ENCODE peak calls at places on chromosomes 5 and 9, in nine cellular contexts. One of them, this sample, is unnamed.

GRCh38 chr5:133663380-133664054 is 51.2 kb upstream of the FSTL4 start:
- DNase-seq in body of pancreas: no peak
- DNase-seq in HFF-Myc: no peak
- DNase-seq in sigmoid colon: no peak
- DNase-seq in cardiac muscle cell: no peak
- DNase-seq in GM23338: no peak
- DNase-seq in astrocyte of the spinal cord: no peak
- DNase-seq in psoas muscle: no peak
- DNase-seq in stomach: no peak
- DNase-seq in this sample: no peak

GRCh38 chr5:64693636-64694035 is 3.3 kb downstream of the SHISAL2B start:
- DNase-seq in stomach: no peak
- DNase-seq in HFF-Myc: no peak
- DNase-seq in sigmoid colon: no peak
- DNase-seq in astrocyte of the spinal cord: no peak
- DNase-seq in psoas muscle: no peak
- DNase-seq in body of pancreas: no peak
- DNase-seq in cardiac muscle cell: no peak
- DNase-seq in GM23338: no peak
- DNase-seq in this sample: no peak

GRCh38 chr9:37761511-37761910 is 7.9 kb downstream of the TRMT10B start:
- DNase-seq in stomach: no peak
- DNase-seq in GM23338: no peak
- DNase-seq in body of pancreas: no peak
- DNase-seq in sigmoid colon: no peak
- DNase-seq in psoas muscle: no peak
- DNase-seq in astrocyte of the spinal cord: peak
- DNase-seq in HFF-Myc: no peak
- DNase-seq in cardiac muscle cell: no peak
- DNase-seq in this sample: peak

GRCh38 chr9:100111235-100111634 is 12.2 kb downstream of the INVS start:
- DNase-seq in sigmoid colon: peak
- DNase-seq in GM23338: no peak
- DNase-seq in body of pancreas: peak
- DNase-seq in stomach: peak
- DNase-seq in HFF-Myc: peak
- DNase-seq in astrocyte of the spinal cord: peak
- DNase-seq in cardiac muscle cell: peak
- DNase-seq in psoas muscle: peak
- DNase-seq in this sample: peak

GRCh38 chr5:83636141-83636540 is 84.5 kb downstream of the HAPLN1 start:
- DNase-seq in GM23338: no peak
- DNase-seq in HFF-Myc: no peak
- DNase-seq in sigmoid colon: no peak
- DNase-seq in astrocyte of the spinal cord: peak
- DNase-seq in cardiac muscle cell: no peak
- DNase-seq in stomach: no peak
- DNase-seq in psoas muscle: no peak
- DNase-seq in body of pancreas: no peak
- DNase-seq in this sample: peak

GRCh38 chr9:115952667-115953316 is 200.8 kb upstream of the PAPPA start:
- DNase-seq in psoas muscle: no peak
- DNase-seq in astrocyte of the spinal cord: peak
- DNase-seq in HFF-Myc: peak
- DNase-seq in cardiac muscle cell: no peak
- DNase-seq in sigmoid colon: no peak
- DNase-seq in GM23338: no peak
- DNase-seq in stomach: no peak
- DNase-seq in body of pancreas: no peak
- DNase-seq in this sample: peak

GRCh38 chr9:31807574-31808256 is 576.7 kb upstream of the ACO1 start:
- DNase-seq in psoas muscle: no peak
- DNase-seq in body of pancreas: no peak
- DNase-seq in cardiac muscle cell: no peak
- DNase-seq in GM23338: peak
- DNase-seq in stomach: no peak
- DNase-seq in sigmoid colon: no peak
- DNase-seq in astrocyte of the spinal cord: no peak
- DNase-seq in HFF-Myc: no peak
- DNase-seq in this sample: no peak

GRCh38 chr5:113089653-113090335 is 113.2 kb downstream of the DCP2 start:
- DNase-seq in stomach: no peak
- DNase-seq in body of pancreas: no peak
- DNase-seq in sigmoid colon: no peak
- DNase-seq in psoas muscle: no peak
- DNase-seq in astrocyte of the spinal cord: peak
- DNase-seq in HFF-Myc: no peak
- DNase-seq in GM23338: no peak
- DNase-seq in cardiac muscle cell: no peak
- DNase-seq in this sample: peak

GRCh38 chr5:10030219-10030831 is 219.4 kb downstream of the ATPSCKMT start:
- DNase-seq in cardiac muscle cell: peak
- DNase-seq in sigmoid colon: no peak
- DNase-seq in astrocyte of the spinal cord: peak
- DNase-seq in GM23338: peak
- DNase-seq in stomach: no peak
- DNase-seq in body of pancreas: no peak
- DNase-seq in HFF-Myc: no peak
- DNase-seq in psoas muscle: no peak
- DNase-seq in this sample: peak

GRCh38 chr5:135236951-135237791 is 161.9 kb downstream of the MACROH2A1 start:
- DNase-seq in HFF-Myc: no peak
- DNase-seq in stomach: peak
- DNase-seq in sigmoid colon: peak
- DNase-seq in psoas muscle: no peak
- DNase-seq in astrocyte of the spinal cord: no peak
- DNase-seq in cardiac muscle cell: no peak
- DNase-seq in GM23338: no peak
- DNase-seq in body of pancreas: no peak
- DNase-seq in this sample: no peak

GRCh38 chr5:10702040-10702629 is 58.9 kb downstream of the DAP start:
- DNase-seq in GM23338: no peak
- DNase-seq in body of pancreas: peak
- DNase-seq in cardiac muscle cell: no peak
- DNase-seq in HFF-Myc: no peak
- DNase-seq in psoas muscle: no peak
- DNase-seq in sigmoid colon: no peak
- DNase-seq in astrocyte of the spinal cord: peak
- DNase-seq in stomach: peak
- DNase-seq in this sample: peak

GRCh38 chr5:180519098-180519497 is 24.9 kb downstream of the CNOT6 start:
- DNase-seq in astrocyte of the spinal cord: peak
- DNase-seq in psoas muscle: no peak
- DNase-seq in body of pancreas: no peak
- DNase-seq in HFF-Myc: no peak
- DNase-seq in cardiac muscle cell: no peak
- DNase-seq in sigmoid colon: no peak
- DNase-seq in stomach: no peak
- DNase-seq in GM23338: no peak
- DNase-seq in this sample: peak

GRCh38 chr5:33594006-33594405 is 153.2 kb downstream of the TARS1 start:
- DNase-seq in psoas muscle: no peak
- DNase-seq in GM23338: no peak
- DNase-seq in body of pancreas: no peak
- DNase-seq in HFF-Myc: no peak
- DNase-seq in cardiac muscle cell: no peak
- DNase-seq in sigmoid colon: no peak
- DNase-seq in stomach: no peak
- DNase-seq in astrocyte of the spinal cord: no peak
- DNase-seq in this sample: no peak

DNA sequence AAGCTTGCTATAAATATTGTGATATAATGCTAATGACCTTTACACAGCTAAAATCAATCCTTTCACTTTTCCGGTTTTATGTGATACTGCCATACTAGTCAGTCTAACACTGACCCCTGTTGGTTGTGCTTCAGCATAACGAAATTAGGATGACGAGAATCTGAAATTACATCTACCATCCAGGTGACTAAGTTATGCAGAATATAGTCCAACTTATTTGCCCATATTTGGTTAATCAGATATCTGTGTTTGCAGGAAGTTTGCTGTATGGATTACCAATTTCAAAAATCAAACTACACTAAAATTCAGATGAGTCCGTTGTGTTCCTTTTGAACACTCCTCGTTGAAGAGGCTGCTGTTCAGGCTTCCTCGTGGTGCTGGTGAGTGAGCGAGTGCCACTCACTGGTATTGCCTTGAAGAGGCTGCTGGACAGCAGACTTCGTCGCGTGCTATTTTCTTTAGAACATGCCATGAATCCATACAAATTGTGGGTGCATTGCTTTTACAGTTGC is 32.5 kb downstream of the TENT4A start:
- DNase-seq in astrocyte of the spinal cord: peak
- DNase-seq in GM23338: peak
- DNase-seq in cardiac muscle cell: peak
- DNase-seq in body of pancreas: peak
- DNase-seq in HFF-Myc: no peak
- DNase-seq in psoas muscle: no peak
- DNase-seq in sigmoid colon: peak
- DNase-seq in stomach: no peak
- DNase-seq in this sample: peak
- TF ChIP-seq CTCF in astrocyte of the spinal cord: peak
- TF ChIP-seq CTCF in GM23338: peak
- TF ChIP-seq CTCF in cardiac muscle cell: peak
- TF ChIP-seq CTCF in body of pancreas: peak
- TF ChIP-seq CTCF in HFF-Myc: peak
- TF ChIP-seq CTCF in psoas muscle: peak
- TF ChIP-seq CTCF in sigmoid colon: peak
- TF ChIP-seq CTCF in stomach: no peak
- TF ChIP-seq CTCF in this sample: peak

GRCh38 chr9:129498451-129499376 is 122.2 kb downstream of the C9orf50 start:
- DNase-seq in psoas muscle: no peak
- DNase-seq in GM23338: no peak
- DNase-seq in HFF-Myc: no peak
- DNase-seq in stomach: no peak
- DNase-seq in astrocyte of the spinal cord: no peak
- DNase-seq in cardiac muscle cell: no peak
- DNase-seq in body of pancreas: no peak
- DNase-seq in sigmoid colon: no peak
- DNase-seq in this sample: no peak
- H3K4me3 ChIP-seq in psoas muscle: peak
- H3K4me3 ChIP-seq in GM23338: no peak
- H3K4me3 ChIP-seq in HFF-Myc: no peak
- H3K4me3 ChIP-seq in stomach: peak
- H3K4me3 ChIP-seq in astrocyte of the spinal cord: peak
- H3K4me3 ChIP-seq in cardiac muscle cell: no peak
- H3K4me3 ChIP-seq in body of pancreas: no peak
- H3K4me3 ChIP-seq in sigmoid colon: peak
- H3K4me3 ChIP-seq in this sample: peak

GRCh38 chr5:142806769-142807377 is 36.7 kb downstream of the ARHGAP26 start:
- DNase-seq in astrocyte of the spinal cord: no peak
- DNase-seq in stomach: no peak
- DNase-seq in psoas muscle: no peak
- DNase-seq in body of pancreas: no peak
- DNase-seq in HFF-Myc: no peak
- DNase-seq in cardiac muscle cell: peak
- DNase-seq in GM23338: peak
- DNase-seq in sigmoid colon: no peak
- DNase-seq in this sample: no peak
- TF ChIP-seq CTCF in astrocyte of the spinal cord: no peak
- TF ChIP-seq CTCF in stomach: no peak
- TF ChIP-seq CTCF in psoas muscle: no peak
- TF ChIP-seq CTCF in body of pancreas: no peak
- TF ChIP-seq CTCF in HFF-Myc: no peak
- TF ChIP-seq CTCF in cardiac muscle cell: no peak
- TF ChIP-seq CTCF in GM23338: no peak
- TF ChIP-seq CTCF in sigmoid colon: no peak
- TF ChIP-seq CTCF in this sample: no peak

GRCh38 chr5:151771259-151772028 is at the start of gene G3BP1:
- DNase-seq in astrocyte of the spinal cord: peak
- DNase-seq in body of pancreas: peak
- DNase-seq in HFF-Myc: peak
- DNase-seq in GM23338: peak
- DNase-seq in cardiac muscle cell: peak
- DNase-seq in stomach: peak
- DNase-seq in sigmoid colon: peak
- DNase-seq in psoas muscle: peak
- DNase-seq in this sample: peak

GRCh38 chr5:151772029-151772867 is 494 bp downstream of the G3BP1 start:
- DNase-seq in stomach: peak
- DNase-seq in cardiac muscle cell: peak
- DNase-seq in HFF-Myc: no peak
- DNase-seq in sigmoid colon: peak
- DNase-seq in GM23338: peak
- DNase-seq in psoas muscle: peak
- DNase-seq in body of pancreas: peak
- DNase-seq in astrocyte of the spinal cord: peak
- DNase-seq in this sample: no peak

GRCh38 chr5:151772868-151773561 is 1.3 kb downstream of the G3BP1 start:
- DNase-seq in GM23338: no peak
- DNase-seq in psoas muscle: no peak
- DNase-seq in cardiac muscle cell: no peak
- DNase-seq in body of pancreas: peak
- DNase-seq in sigmoid colon: no peak
- DNase-seq in HFF-Myc: no peak
- DNase-seq in stomach: no peak
- DNase-seq in astrocyte of the spinal cord: peak
- DNase-seq in this sample: no peak

GRCh38 chr5:151775025-151775606 is 3.4 kb downstream of the G3BP1 start:
- DNase-seq in body of pancreas: no peak
- DNase-seq in cardiac muscle cell: no peak
- DNase-seq in HFF-Myc: no peak
- DNase-seq in stomach: no peak
- DNase-seq in GM23338: no peak
- DNase-seq in psoas muscle: no peak
- DNase-seq in sigmoid colon: no peak
- DNase-seq in astrocyte of the spinal cord: no peak
- DNase-seq in this sample: no peak

GRCh38 chr5:151773979-151774378 is 2.2 kb downstream of the G3BP1 start:
- DNase-seq in cardiac muscle cell: no peak
- DNase-seq in sigmoid colon: no peak
- DNase-seq in psoas muscle: no peak
- DNase-seq in body of pancreas: no peak
- DNase-seq in astrocyte of the spinal cord: no peak
- DNase-seq in GM23338: no peak
- DNase-seq in stomach: no peak
- DNase-seq in HFF-Myc: no peak
- DNase-seq in this sample: no peak
- H3K4me3 ChIP-seq in cardiac muscle cell: peak
- H3K4me3 ChIP-seq in sigmoid colon: peak
- H3K4me3 ChIP-seq in psoas muscle: peak
- H3K4me3 ChIP-seq in body of pancreas: no peak
- H3K4me3 ChIP-seq in astrocyte of the spinal cord: peak
- H3K4me3 ChIP-seq in GM23338: peak
- H3K4me3 ChIP-seq in stomach: peak
- H3K4me3 ChIP-seq in HFF-Myc: peak
- H3K4me3 ChIP-seq in this sample: peak

DNA sequence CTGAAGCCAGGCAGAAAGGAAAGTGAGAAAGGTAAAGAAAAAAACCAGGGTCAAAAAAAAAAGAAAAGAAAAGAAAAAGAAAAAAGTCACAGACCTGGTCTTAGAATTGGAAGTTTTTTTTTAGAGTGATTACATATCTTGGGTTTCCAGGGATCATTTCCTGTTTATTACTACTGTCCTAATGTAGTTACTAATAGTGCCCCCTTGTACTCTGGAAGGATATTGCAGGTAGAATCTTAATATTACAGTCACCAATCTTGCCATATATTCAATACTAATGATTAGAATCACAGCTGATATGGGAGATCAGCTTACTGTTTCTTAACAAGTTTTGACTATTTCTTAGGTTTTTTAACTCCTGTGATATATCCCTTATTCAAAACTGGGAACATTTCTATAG is 543.2 kb upstream of the CDH6 start:
- DNase-seq in sigmoid colon: no peak
- DNase-seq in astrocyte of the spinal cord: no peak
- DNase-seq in GM23338: peak
- DNase-seq in stomach: no peak
- DNase-seq in body of pancreas: no peak
- DNase-seq in psoas muscle: no peak
- DNase-seq in cardiac muscle cell: no peak
- DNase-seq in HFF-Myc: no peak
- DNase-seq in this sample: no peak
- TF ChIP-seq CTCF in sigmoid colon: no peak
- TF ChIP-seq CTCF in astrocyte of the spinal cord: no peak
- TF ChIP-seq CTCF in GM23338: no peak
- TF ChIP-seq CTCF in stomach: no peak
- TF ChIP-seq CTCF in body of pancreas: no peak
- TF ChIP-seq CTCF in psoas muscle: no peak
- TF ChIP-seq CTCF in cardiac muscle cell: no peak
- TF ChIP-seq CTCF in HFF-Myc: no peak
- TF ChIP-seq CTCF in this sample: no peak

This sample was measured in AG10803.